ENCODE peak calls at places on chromosome 12, in six cellular contexts. P, Z, I, V, D and M are unnamed samples.

GRCh38 chr12:21305666-21306065 is 29.1 kb downstream of the SLCO1A2 start:
- DNase-seq in V (no peak), I (no peak), P (no peak), Z (no peak), D (no peak), M (no peak)

GRCh38 chr12:100823988-100824387 is 29.4 kb downstream of the ANO4 start:
- DNase-seq in Z (no peak), P (no peak), V (peak), D (no peak), I (peak), M (no peak)

GRCh38 chr12:4562034-4562657 is at the start of gene DYRK4:
- DNase-seq in V (peak), Z (peak), I (peak), P (peak), D (peak), M (peak)

GRCh38 chr12:46266382-46266791 is 2.5 kb downstream of the SLC38A1 start:
- DNase-seq in V (peak), I (peak), D (no peak), Z (no peak), P (no peak), M (no peak)

GRCh38 chr12:104929926-104930325 is 28.2 kb downstream of the SLC41A2 start:
- DNase-seq in I (peak), Z (no peak), V (peak), P (no peak), D (no peak), M (no peak)

GRCh38 chr12:13980548-13981295 is 680 bp downstream of the GRIN2B start:
- DNase-seq in D (no peak), V (no peak), I (no peak), Z (peak), P (no peak), M (no peak)

GRCh38 chr12:110937104-110937641 is 16.8 kb upstream of the MYL2 start:
- DNase-seq in Z (peak), V (peak), P (peak), I (peak), D (peak), M (peak)

GRCh38 chr12:92505373-92506340 is 197.1 kb upstream of the PLEKHG7 start:
- DNase-seq in D (peak), Z (no peak), P (no peak), I (peak), V (no peak), M (no peak)

GRCh38 chr12:109099426-109100020 is 2.1 kb downstream of the UNG start:
- DNase-seq in I (no peak), D (no peak), V (no peak), Z (no peak), P (no peak), M (no peak)

GRCh38 chr12:105256921-105257320 is 20.9 kb upstream of the APPL2 start:
- DNase-seq in P (no peak), D (no peak), V (peak), I (peak), Z (no peak), M (no peak)

GRCh38 chr12:77816196-77816595 is 14.5 kb upstream of the NAV3 start:
- DNase-seq in V (no peak), I (no peak), P (no peak), Z (no peak), D (no peak), M (no peak)

GRCh38 chr12:81759215-81759991 is at the start of gene PPFIA2:
- DNase-seq in Z (peak), D (no peak), P (no peak), I (peak), V (no peak), M (no peak)

GRCh38 chr12:114858388-114859146 is 174.6 kb upstream of the TBX3 start:
- DNase-seq in D (peak), Z (no peak), I (no peak), V (no peak), P (no peak), M (no peak)
- TF ChIP-seq CTCF in D (peak), Z (no peak), I (peak), V (no peak), P (no peak), M (peak)

DNA sequence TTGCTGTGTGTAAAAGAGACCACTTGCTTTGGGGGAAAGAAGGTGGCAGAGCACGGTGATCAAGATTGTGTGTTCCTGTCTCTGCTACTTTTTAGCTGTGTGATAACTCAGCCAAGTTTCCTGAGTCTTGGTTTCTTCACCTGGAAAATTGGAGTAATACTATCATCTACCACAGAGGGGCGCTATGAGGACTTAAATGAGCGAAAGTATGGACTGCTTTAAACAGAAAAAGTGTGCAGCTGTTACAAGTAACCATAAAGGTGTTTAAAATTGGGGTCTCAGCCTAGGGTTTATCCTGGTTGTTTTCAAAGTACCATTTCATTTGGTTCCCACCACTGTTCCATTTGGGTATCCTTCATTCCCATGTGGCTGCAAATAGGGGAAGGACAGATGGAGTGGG is 65.9 kb upstream of the WSCD2 start:
- DNase-seq in D (no peak), P (no peak), Z (no peak), I (peak), V (no peak), M (no peak)
- TF ChIP-seq CTCF in D (peak), P (peak), Z (no peak), I (peak), V (peak), M (peak)

DNA sequence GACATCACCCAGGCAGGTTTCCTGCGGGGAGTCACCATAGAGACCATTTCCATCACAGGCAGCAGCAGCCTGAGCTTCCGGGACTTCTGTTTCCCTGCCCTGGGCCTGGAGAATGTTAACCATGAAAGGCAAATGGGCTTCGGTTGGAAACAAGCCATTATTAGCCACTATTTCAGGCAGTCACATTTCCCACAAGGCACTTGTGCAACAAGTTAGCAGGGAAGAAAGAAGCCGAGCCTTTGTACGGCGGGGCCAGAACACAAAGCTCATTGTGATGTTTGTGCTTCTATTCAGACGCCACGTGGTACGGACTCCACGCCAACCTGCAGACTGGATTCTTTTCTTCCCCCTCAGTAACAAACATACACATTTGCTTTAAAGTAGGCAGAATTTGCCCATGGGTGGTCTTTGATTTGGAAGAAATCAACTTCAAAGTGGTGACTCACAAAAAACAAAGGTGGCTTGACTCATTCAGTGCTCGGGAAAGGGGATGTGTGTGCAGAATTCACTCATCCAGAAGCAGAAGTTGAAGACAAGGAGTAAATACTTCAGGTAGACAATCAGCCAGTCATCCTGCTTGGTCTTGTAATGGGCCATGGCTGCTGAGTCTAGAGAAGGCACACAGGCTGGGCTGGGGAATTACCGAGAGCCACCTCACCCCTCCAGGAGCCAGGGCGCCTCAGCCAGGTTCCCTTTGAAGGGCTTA is 154.2 kb upstream of the PRMT8 start:
- DNase-seq in I (no peak), Z (no peak), P (no peak), D (no peak), V (no peak), M (no peak)
- TF ChIP-seq CTCF in I (no peak), Z (no peak), P (no peak), D (no peak), V (no peak), M (no peak)

DNA sequence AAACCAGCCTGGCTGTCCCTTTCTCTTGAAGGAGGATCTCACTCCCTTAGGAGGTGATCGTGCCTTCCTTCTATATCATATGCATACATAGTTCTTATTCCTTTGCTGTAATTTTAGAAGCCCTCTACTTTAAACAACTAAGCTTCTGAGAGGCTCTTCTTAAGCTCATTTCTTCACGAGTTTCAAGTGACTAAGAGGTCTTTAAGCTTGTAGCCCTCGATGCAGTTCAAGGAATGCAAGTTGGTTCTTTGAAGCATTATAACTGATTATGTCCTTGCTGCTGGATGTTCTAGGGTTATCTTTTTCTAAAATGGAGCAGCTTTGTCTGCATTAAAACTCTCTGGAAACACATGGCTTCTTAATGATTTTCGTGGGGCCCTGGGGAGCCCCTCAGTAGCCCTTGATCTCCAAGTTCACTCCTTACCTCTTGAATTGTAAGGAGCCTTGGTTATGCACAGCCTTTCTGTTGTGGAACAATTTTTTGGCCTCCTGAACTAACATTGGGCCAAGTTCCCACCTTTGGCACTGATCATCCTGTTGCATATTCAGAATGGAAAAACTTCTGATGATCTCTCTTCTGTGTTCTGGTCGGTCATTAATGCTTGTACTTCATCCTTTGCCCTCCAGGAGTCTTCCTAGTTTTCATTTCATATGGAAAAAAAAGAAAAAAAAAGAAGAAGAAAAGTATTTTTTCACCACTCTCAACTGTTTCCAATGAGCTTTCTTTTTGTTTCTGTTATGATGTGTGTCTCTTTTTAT is 12.6 kb downstream of the RASSF8 start:
- DNase-seq in I (no peak), P (no peak), V (no peak), Z (no peak), D (no peak), M (no peak)
- TF ChIP-seq CTCF in I (peak), P (peak), V (no peak), Z (peak), D (no peak), M (peak)